ENCODE peak calls at places on chromosomes 5 and 9, in seven cellular contexts. O is A549, B is breast epithelium, V is spleen, H is upper lobe of left lung, S is IMR-90, X is stomach. M is an unnamed sample. For H3K4me1, the result is how much of the 10 kb centered on the place peaks cover.

GRCh38 chr9:133754187-133754586 is 16.0 kb upstream of the SARDH start:
- DNase-seq in O (no peak), B (no peak), V (peak), H (no peak), S (no peak), X (no peak), M (no peak)

GRCh38 chr9:6149315-6149714 is 66.3 kb upstream of the IL33 start:
- DNase-seq in O (no peak), B (no peak), V (no peak), H (no peak), S (no peak), X (no peak), M (no peak)

GRCh38 chr9:27664136-27664819 is 91.0 kb upstream of the C9orf72 start:
- DNase-seq in O (no peak), B (no peak), V (no peak), H (no peak), S (no peak), X (no peak), M (no peak)

GRCh38 chr5:156094001-156094400 is 233.0 kb upstream of the SGCD start:
- DNase-seq in O (peak), B (no peak), V (no peak), H (no peak), S (peak), X (no peak), M (no peak)

GRCh38 chr5:179222246-179223017 is 122.8 kb downstream of the ADAMTS2 start:
- DNase-seq in O (no peak), B (no peak), V (peak), H (no peak), S (no peak), X (no peak), M (no peak)

GRCh38 chr9:131736440-131736839 is 3.4 kb downstream of the RAPGEF1 start:
- DNase-seq in O (no peak), B (no peak), V (no peak), H (no peak), S (no peak), X (no peak), M (peak)

GRCh38 chr9:105330201-105330600 is 85.8 kb downstream of the SLC44A1 start:
- DNase-seq in O (no peak), B (no peak), V (no peak), H (no peak), S (peak), X (no peak), M (no peak)

GRCh38 chr9:36170531-36170930 is 1.3 kb downstream of the CCIN start:
- DNase-seq in O (no peak), B (no peak), V (no peak), H (no peak), S (no peak), X (no peak), M (no peak)

GRCh38 chr9:7592321-7593319 is 207.0 kb downstream of the DMAC1 start:
- DNase-seq in O (no peak), B (no peak), V (no peak), H (no peak), S (no peak), X (no peak), M (no peak)

GRCh38 chr9:117564839-117565238 is 139.4 kb upstream of the TLR4 start:
- DNase-seq in O (no peak), B (no peak), V (no peak), H (no peak), S (no peak), X (no peak), M (no peak)

GRCh38 chr5:132437604-132438275 is 52.8 kb downstream of the IRF1 start:
- DNase-seq in O (peak), B (peak), V (peak), H (peak), S (peak), X (peak), M (no peak)

GRCh38 chr5:140560227-140560626 is 3.0 kb upstream of the SRA1 start:
- DNase-seq in O (no peak), B (no peak), V (no peak), H (no peak), S (no peak), X (no peak), M (no peak)

GRCh38 chr9:95307538-95307937 is 10.0 kb downstream of the FANCC start:
- DNase-seq in O (no peak), B (no peak), V (no peak), H (no peak), S (no peak), X (no peak), M (no peak)

GRCh38 chr5:51378061-51378409 is 5.2 kb upstream of the ISL1 start:
- DNase-seq in O (no peak), B (no peak), V (no peak), H (no peak), S (no peak), X (no peak), M (no peak)

GRCh38 chr9:95506438-95506691 is 10.4 kb downstream of the PTCH1 start:
- DNase-seq in O (peak), B (no peak), V (no peak), H (no peak), S (peak), X (no peak), M (no peak)

GRCh38 chr5:137035480-137035878 is 463.6 kb downstream of the SPOCK1 start:
- DNase-seq in O (no peak), B (no peak), V (no peak), H (no peak), S (no peak), X (no peak), M (peak)

GRCh38 chr5:72380491-72381274 is 60.5 kb downstream of the PTCD2 start:
- DNase-seq in O (no peak), B (no peak), V (no peak), H (no peak), S (peak), X (no peak), M (no peak)

GRCh38 chr5:57346336-57346735 is 136.3 kb downstream of the ACTBL2 start:
- DNase-seq in O (no peak), B (no peak), V (no peak), H (no peak), S (no peak), X (no peak), M (no peak)

DNA sequence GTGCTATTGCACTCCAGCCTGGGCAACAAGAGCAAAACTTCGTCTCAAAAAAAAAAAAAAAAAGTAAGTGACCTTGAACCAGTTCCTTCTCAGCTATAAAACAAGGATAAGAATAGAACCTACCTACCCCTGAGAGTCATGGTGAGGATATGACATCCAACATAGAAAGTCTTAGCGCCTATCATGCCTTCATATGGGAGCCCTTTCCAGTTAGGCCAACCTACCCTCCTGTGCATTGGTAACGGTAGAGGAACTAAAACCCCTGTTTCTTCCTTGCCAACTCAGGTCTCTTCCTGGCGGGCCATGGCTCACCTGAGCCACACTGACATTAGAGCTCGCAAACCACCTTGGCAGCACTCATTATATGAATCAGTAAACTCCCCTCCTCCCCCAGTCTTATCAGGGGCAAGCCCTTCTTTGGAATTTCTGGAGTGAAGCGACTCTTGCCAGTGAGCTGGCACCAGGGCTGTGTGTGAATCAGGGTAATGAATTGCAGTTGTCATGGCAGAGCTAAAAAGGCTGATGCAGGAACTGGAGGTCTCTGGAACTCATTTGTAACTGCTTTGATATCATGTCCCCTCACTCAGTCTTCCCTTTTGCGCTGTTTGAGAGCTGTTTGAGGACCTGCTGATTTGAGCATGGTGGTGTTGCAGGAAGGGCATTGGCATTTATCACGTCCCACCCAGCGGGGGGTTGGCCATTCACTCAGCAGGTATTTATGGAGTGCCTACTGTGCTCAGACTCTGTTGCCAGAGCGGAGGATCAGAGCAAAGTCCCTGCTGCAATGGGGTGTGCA is 10.3 kb downstream of the WWC1 start:
- DNase-seq in O (peak), B (no peak), V (no peak), H (peak), S (no peak), X (peak), M (no peak)
- H3K27ac ChIP-seq in O (peak), B (no peak), V (no peak), H (peak), S (no peak), X (peak), M (no peak)

GRCh38 chr5:33457817-33458216 is 17.1 kb downstream of the TARS1 start:
- DNase-seq in O (no peak), B (no peak), V (no peak), H (no peak), S (no peak), X (no peak), M (no peak)
- TF ChIP-seq POLR2A in O (no peak), B (no peak), V (no peak), H (no peak), S (no peak), X (no peak), M (no peak)

GRCh38 chr5:180809403-180810209 is 7.0 kb upstream of the MGAT1 start:
- DNase-seq in O (peak), B (peak), V (peak), H (peak), S (peak), X (peak), M (peak)
- H3K4me1 ChIP-seq in O (under half), B (under half), V (half or more), H (half or more), S (under half), X (half or more), M (under half)

DNA sequence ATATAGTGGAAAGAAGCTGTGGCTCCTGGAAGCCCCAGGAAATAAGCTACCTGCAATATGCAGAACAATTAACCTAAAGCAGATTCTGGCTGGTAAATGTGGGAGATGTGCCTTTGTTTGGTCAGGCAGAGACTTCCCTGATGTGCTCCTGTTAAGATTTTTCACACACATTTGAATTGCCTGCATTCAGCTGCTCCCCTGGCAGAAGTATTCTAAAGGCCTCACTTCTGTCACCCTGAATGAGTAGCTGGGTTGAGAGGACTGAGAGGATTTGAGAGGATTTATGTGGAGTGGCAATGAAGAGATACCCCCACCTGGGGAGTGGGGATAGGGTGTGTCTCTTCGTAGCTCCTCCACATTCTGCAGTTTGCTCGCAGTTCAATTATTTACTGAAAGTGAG is 130.5 kb downstream of the ST8SIA4 start:
- DNase-seq in O (no peak), B (no peak), V (no peak), H (no peak), S (no peak), X (no peak), M (no peak)
- H3K27ac ChIP-seq in O (no peak), B (no peak), V (no peak), H (no peak), S (no peak), X (no peak), M (no peak)

GRCh38 chr5:177502886-177503285 is 5.5 kb upstream of the PDLIM7 start:
- DNase-seq in O (no peak), B (no peak), V (no peak), H (no peak), S (no peak), X (no peak), M (no peak)

GRCh38 chr5:177501874-177502678 is 4.7 kb upstream of the PDLIM7 start:
- DNase-seq in O (no peak), B (no peak), V (no peak), H (no peak), S (no peak), X (no peak), M (no peak)

GRCh38 chr5:177499842-177500241 is 2.4 kb upstream of the PDLIM7 start:
- DNase-seq in O (no peak), B (no peak), V (no peak), H (no peak), S (no peak), X (no peak), M (no peak)

GRCh38 chr5:177503351-177504085 is 6.1 kb downstream of the DOK3 start:
- DNase-seq in O (no peak), B (no peak), V (no peak), H (no peak), S (no peak), X (no peak), M (no peak)

DNA sequence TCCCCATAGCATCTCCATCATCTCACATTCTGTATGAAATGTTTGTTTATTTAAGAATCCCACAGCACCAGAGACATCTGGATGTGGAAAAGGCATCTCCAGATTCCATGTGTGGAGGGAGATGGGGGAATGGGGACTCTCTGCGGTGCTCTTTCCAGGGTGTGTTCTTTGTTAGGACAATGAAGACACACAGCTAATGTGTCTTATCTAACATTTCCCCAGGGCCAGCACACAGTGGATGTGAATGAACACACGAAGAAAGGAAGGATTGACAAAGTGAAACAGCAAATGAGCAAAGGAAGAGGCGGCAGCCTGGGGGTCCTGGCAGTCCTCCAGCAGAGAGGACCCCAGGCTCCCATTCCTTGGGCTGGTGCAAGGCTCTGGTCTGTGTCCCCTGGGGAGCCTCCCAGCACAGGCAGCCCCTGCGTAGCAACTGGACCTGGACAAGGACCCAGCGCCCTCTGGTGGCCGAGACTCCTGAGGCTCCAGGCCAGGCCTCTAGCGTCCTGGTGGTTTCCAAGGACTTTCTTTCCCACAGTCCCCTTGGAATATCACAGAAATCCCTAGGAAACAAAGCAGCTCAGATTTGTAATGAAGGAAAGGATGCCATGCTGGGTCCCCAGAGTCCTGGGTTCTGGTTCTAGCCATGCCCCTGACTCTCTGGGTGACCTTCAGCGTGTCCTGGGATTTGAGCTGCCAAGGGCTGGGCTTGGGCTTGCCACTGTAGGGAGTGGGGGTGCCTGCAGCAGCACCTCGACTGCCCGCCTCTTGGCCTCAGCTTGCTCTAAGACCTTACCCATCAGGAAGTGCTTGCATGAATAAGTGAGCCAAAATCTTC is 3.5 kb upstream of the PDLIM7 start:
- DNase-seq in O (peak), B (peak), V (peak), H (peak), S (peak), X (peak), M (peak)
- TF ChIP-seq POLR2A in O (no peak), B (no peak), V (no peak), H (no peak), S (no peak), X (no peak), M (no peak)

GRCh38 chr9:128555180-128555721 is 2.9 kb downstream of the SPTAN1 start:
- DNase-seq in O (peak), B (no peak), V (no peak), H (peak), S (peak), X (no peak), M (peak)
- H3K4me1 ChIP-seq in O (half or more), B (under half), V (half or more), H (half or more), S (under half), X (half or more), M (half or more)

M was measured in adrenal gland.